ENCODE peak calls at places on chromosomes 12 and 14, in six cellular contexts. One of them, this sample, is unnamed.

GRCh38 chr12:66903782-66904396 is 225.0 kb upstream of the GRIP1 start:
- DNase-seq in stimulated activated CD8-positive, alpha-beta memory T cell treated with anti-CD3 and anti-CD28 coated beads, Interleukin-2, amount 100 ng/mL, for 1 hour: no peak
- DNase-seq in bronchial epithelial cell: no peak
- DNase-seq in heart left ventricle: no peak
- DNase-seq in stimulated activated CD4-positive, alpha-beta T cell treated with anti-CD3 and anti-CD28 coated beads, Interleukin-12 subunit alpha, Interleukin-12 subunit beta, amount 100 ng/mL, for 4 hours: no peak
- DNase-seq in pancreas: no peak
- DNase-seq in this sample: no peak

GRCh38 chr12:122944588-122944987 is 21.7 kb downstream of the ABCB9 start:
- DNase-seq in stimulated activated CD8-positive, alpha-beta memory T cell treated with anti-CD3 and anti-CD28 coated beads, Interleukin-2, amount 100 ng/mL, for 1 hour: no peak
- DNase-seq in heart left ventricle: no peak
- DNase-seq in stimulated activated CD4-positive, alpha-beta T cell treated with anti-CD3 and anti-CD28 coated beads, Interleukin-12 subunit alpha, Interleukin-12 subunit beta, amount 100 ng/mL, for 4 hours: no peak
- DNase-seq in bronchial epithelial cell: peak; percentile 46
- DNase-seq in pancreas: no peak
- DNase-seq in this sample: peak; percentile 85

GRCh38 chr14:57737598-57737997 is 128.3 kb downstream of the SLC35F4 start:
- DNase-seq in bronchial epithelial cell: no peak
- DNase-seq in pancreas: no peak
- DNase-seq in stimulated activated CD8-positive, alpha-beta memory T cell treated with anti-CD3 and anti-CD28 coated beads, Interleukin-2, amount 100 ng/mL, for 1 hour: no peak
- DNase-seq in heart left ventricle: no peak
- DNase-seq in stimulated activated CD4-positive, alpha-beta T cell treated with anti-CD3 and anti-CD28 coated beads, Interleukin-12 subunit alpha, Interleukin-12 subunit beta, amount 100 ng/mL, for 4 hours: no peak
- DNase-seq in this sample: no peak

GRCh38 chr12:120546050-120546386 is 11.9 kb downstream of the RNF10 start:
- DNase-seq in pancreas: no peak
- DNase-seq in heart left ventricle: no peak
- DNase-seq in bronchial epithelial cell: no peak
- DNase-seq in stimulated activated CD4-positive, alpha-beta T cell treated with anti-CD3 and anti-CD28 coated beads, Interleukin-12 subunit alpha, Interleukin-12 subunit beta, amount 100 ng/mL, for 4 hours: no peak
- DNase-seq in stimulated activated CD8-positive, alpha-beta memory T cell treated with anti-CD3 and anti-CD28 coated beads, Interleukin-2, amount 100 ng/mL, for 1 hour: no peak
- DNase-seq in this sample: no peak

GRCh38 chr14:90491221-90491867 is 94.5 kb downstream of the CALM1 start:
- DNase-seq in stimulated activated CD8-positive, alpha-beta memory T cell treated with anti-CD3 and anti-CD28 coated beads, Interleukin-2, amount 100 ng/mL, for 1 hour: no peak
- DNase-seq in pancreas: no peak
- DNase-seq in bronchial epithelial cell: no peak
- DNase-seq in stimulated activated CD4-positive, alpha-beta T cell treated with anti-CD3 and anti-CD28 coated beads, Interleukin-12 subunit alpha, Interleukin-12 subunit beta, amount 100 ng/mL, for 4 hours: no peak
- DNase-seq in heart left ventricle: peak; percentile 85
- DNase-seq in this sample: peak; percentile 83

GRCh38 chr12:8912910-8913309 is 1.4 kb upstream of the PHC1 start:
- DNase-seq in bronchial epithelial cell: peak; percentile 62
- DNase-seq in stimulated activated CD8-positive, alpha-beta memory T cell treated with anti-CD3 and anti-CD28 coated beads, Interleukin-2, amount 100 ng/mL, for 1 hour: no peak
- DNase-seq in pancreas: no peak
- DNase-seq in stimulated activated CD4-positive, alpha-beta T cell treated with anti-CD3 and anti-CD28 coated beads, Interleukin-12 subunit alpha, Interleukin-12 subunit beta, amount 100 ng/mL, for 4 hours: no peak
- DNase-seq in heart left ventricle: no peak
- DNase-seq in this sample: no peak

GRCh38 chr12:76996983-76997382 is 68.4 kb downstream of the E2F7 start:
- DNase-seq in heart left ventricle: no peak
- DNase-seq in bronchial epithelial cell: no peak
- DNase-seq in pancreas: no peak
- DNase-seq in stimulated activated CD4-positive, alpha-beta T cell treated with anti-CD3 and anti-CD28 coated beads, Interleukin-12 subunit alpha, Interleukin-12 subunit beta, amount 100 ng/mL, for 4 hours: no peak
- DNase-seq in stimulated activated CD8-positive, alpha-beta memory T cell treated with anti-CD3 and anti-CD28 coated beads, Interleukin-2, amount 100 ng/mL, for 1 hour: no peak
- DNase-seq in this sample: no peak

GRCh38 chr14:53110103-53110502 is 43.0 kb downstream of the DDHD1 start:
- DNase-seq in heart left ventricle: no peak
- DNase-seq in bronchial epithelial cell: no peak
- DNase-seq in pancreas: no peak
- DNase-seq in stimulated activated CD8-positive, alpha-beta memory T cell treated with anti-CD3 and anti-CD28 coated beads, Interleukin-2, amount 100 ng/mL, for 1 hour: no peak
- DNase-seq in stimulated activated CD4-positive, alpha-beta T cell treated with anti-CD3 and anti-CD28 coated beads, Interleukin-12 subunit alpha, Interleukin-12 subunit beta, amount 100 ng/mL, for 4 hours: no peak
- DNase-seq in this sample: no peak

GRCh38 chr14:75614179-75614578 is 35.8 kb downstream of the FLVCR2 start:
- DNase-seq in pancreas: no peak
- DNase-seq in bronchial epithelial cell: no peak
- DNase-seq in heart left ventricle: no peak
- DNase-seq in stimulated activated CD4-positive, alpha-beta T cell treated with anti-CD3 and anti-CD28 coated beads, Interleukin-12 subunit alpha, Interleukin-12 subunit beta, amount 100 ng/mL, for 4 hours: no peak
- DNase-seq in stimulated activated CD8-positive, alpha-beta memory T cell treated with anti-CD3 and anti-CD28 coated beads, Interleukin-2, amount 100 ng/mL, for 1 hour: no peak
- DNase-seq in this sample: no peak

GRCh38 chr12:51601241-51601640 is 10.2 kb downstream of the SCN8A start:
- DNase-seq in heart left ventricle: no peak
- DNase-seq in pancreas: no peak
- DNase-seq in stimulated activated CD8-positive, alpha-beta memory T cell treated with anti-CD3 and anti-CD28 coated beads, Interleukin-2, amount 100 ng/mL, for 1 hour: no peak
- DNase-seq in stimulated activated CD4-positive, alpha-beta T cell treated with anti-CD3 and anti-CD28 coated beads, Interleukin-12 subunit alpha, Interleukin-12 subunit beta, amount 100 ng/mL, for 4 hours: no peak
- DNase-seq in bronchial epithelial cell: peak; percentile 67
- DNase-seq in this sample: no peak

GRCh38 chr12:64461634-64462414 is 9.9 kb downstream of the TBK1 start:
- DNase-seq in pancreas: no peak
- DNase-seq in stimulated activated CD4-positive, alpha-beta T cell treated with anti-CD3 and anti-CD28 coated beads, Interleukin-12 subunit alpha, Interleukin-12 subunit beta, amount 100 ng/mL, for 4 hours: no peak
- DNase-seq in bronchial epithelial cell: peak; percentile 74
- DNase-seq in heart left ventricle: no peak
- DNase-seq in stimulated activated CD8-positive, alpha-beta memory T cell treated with anti-CD3 and anti-CD28 coated beads, Interleukin-2, amount 100 ng/mL, for 1 hour: no peak
- DNase-seq in this sample: no peak

GRCh38 chr14:39023939-39024871 is 78.8 kb downstream of the SEC23A start:
- DNase-seq in heart left ventricle: no peak
- DNase-seq in pancreas: no peak
- DNase-seq in stimulated activated CD4-positive, alpha-beta T cell treated with anti-CD3 and anti-CD28 coated beads, Interleukin-12 subunit alpha, Interleukin-12 subunit beta, amount 100 ng/mL, for 4 hours: no peak
- DNase-seq in bronchial epithelial cell: no peak
- DNase-seq in stimulated activated CD8-positive, alpha-beta memory T cell treated with anti-CD3 and anti-CD28 coated beads, Interleukin-2, amount 100 ng/mL, for 1 hour: no peak
- DNase-seq in this sample: no peak

GRCh38 chr14:68784995-68785816 is 7.7 kb downstream of the ZFP36L1 start:
- DNase-seq in stimulated activated CD8-positive, alpha-beta memory T cell treated with anti-CD3 and anti-CD28 coated beads, Interleukin-2, amount 100 ng/mL, for 1 hour: no peak
- DNase-seq in bronchial epithelial cell: peak; percentile 97
- DNase-seq in heart left ventricle: no peak
- DNase-seq in stimulated activated CD4-positive, alpha-beta T cell treated with anti-CD3 and anti-CD28 coated beads, Interleukin-12 subunit alpha, Interleukin-12 subunit beta, amount 100 ng/mL, for 4 hours: no peak
- DNase-seq in pancreas: peak; percentile 51
- DNase-seq in this sample: no peak

GRCh38 chr14:77059276-77059934 is 30.9 kb upstream of the IRF2BPL start:
- DNase-seq in pancreas: no peak
- DNase-seq in heart left ventricle: no peak
- DNase-seq in stimulated activated CD8-positive, alpha-beta memory T cell treated with anti-CD3 and anti-CD28 coated beads, Interleukin-2, amount 100 ng/mL, for 1 hour: no peak
- DNase-seq in stimulated activated CD4-positive, alpha-beta T cell treated with anti-CD3 and anti-CD28 coated beads, Interleukin-12 subunit alpha, Interleukin-12 subunit beta, amount 100 ng/mL, for 4 hours: no peak
- DNase-seq in bronchial epithelial cell: peak; percentile 60
- DNase-seq in this sample: peak; percentile 69

GRCh38 chr12:80778005-80778541 is 61.4 kb downstream of the MYF5 start:
- DNase-seq in stimulated activated CD4-positive, alpha-beta T cell treated with anti-CD3 and anti-CD28 coated beads, Interleukin-12 subunit alpha, Interleukin-12 subunit beta, amount 100 ng/mL, for 4 hours: peak; percentile 1
- DNase-seq in stimulated activated CD8-positive, alpha-beta memory T cell treated with anti-CD3 and anti-CD28 coated beads, Interleukin-2, amount 100 ng/mL, for 1 hour: no peak
- DNase-seq in bronchial epithelial cell: peak; percentile 99
- DNase-seq in heart left ventricle: peak; percentile 57
- DNase-seq in pancreas: no peak
- DNase-seq in this sample: peak; percentile 47

This sample was measured in midbrain.